ENCODE peak calls at places on chromosomes 11 and 22, in five cellular contexts. X is body of pancreas, W is HepG2, E is stomach, L is heart left ventricle. G is an unnamed sample.

GRCh38 chr11:11243790-11244469 is 109.1 kb downstream of the CSNK2A3 start:
- DNase-seq in X (no peak), W (no peak), E (no peak), L (peak; percentile 67), G (no peak)

GRCh38 chr22:19565921-19566598 is 41.9 kb upstream of the CLDN5 start:
- DNase-seq in X (no peak), W (no peak), E (no peak), L (no peak), G (no peak)

GRCh38 chr22:33274214-33274828 is 216.1 kb upstream of the SYN3 start:
- DNase-seq in X (no peak), W (peak; percentile 27), E (no peak), L (no peak), G (no peak)

GRCh38 chr11:122754553-122755322 is 83.6 kb upstream of the CRTAM start:
- DNase-seq in X (no peak), W (peak; percentile 24), E (no peak), L (no peak), G (no peak)

GRCh38 chr22:32652609-32653008 is 148.9 kb upstream of the TIMP3 start:
- DNase-seq in X (no peak), W (no peak), E (no peak), L (no peak), G (no peak)

GRCh38 chr22:23458663-23459541 is 121.2 kb downstream of the IGLL1 start:
- DNase-seq in X (no peak), W (no peak), E (no peak), L (no peak), G (no peak)

GRCh38 chr11:10581481-10582019 is 13.1 kb upstream of the LYVE1 start:
- DNase-seq in X (peak; percentile 12), W (no peak), E (no peak), L (peak; percentile 39), G (peak; percentile 90)

GRCh38 chr11:123246749-123247497 is 51.9 kb upstream of the CLMP start:
- DNase-seq in X (peak; percentile 87), W (peak; percentile 52), E (peak; percentile 83), L (peak; percentile 77), G (peak; percentile 82)

GRCh38 chr22:50112151-50113118 is 22.6 kb downstream of the MOV10L1 start:
- DNase-seq in X (no peak), W (no peak), E (no peak), L (peak; percentile 56), G (no peak)

GRCh38 chr22:46049726-46050450 is 72.9 kb upstream of the WNT7B start:
- DNase-seq in X (peak; percentile 22), W (no peak), E (peak; percentile 24), L (no peak), G (peak; percentile 16)

GRCh38 chr22:39309881-39310714 is 9.3 kb downstream of the RPL3 start:
- DNase-seq in X (no peak), W (no peak), E (no peak), L (no peak), G (peak; percentile 59)

GRCh38 chr11:65879622-65880021 is at the start of gene CTSW:
- DNase-seq in X (no peak), W (no peak), E (no peak), L (no peak), G (no peak)

GRCh38 chr11:96159968-96160367 is 183.0 kb downstream of the MAML2 start:
- DNase-seq in X (no peak), W (no peak), E (no peak), L (no peak), G (no peak)

GRCh38 chr11:65491163-65491465 is 7.7 kb upstream of the MALAT1 start:
- DNase-seq in X (no peak), W (no peak), E (no peak), L (no peak), G (peak; percentile 29)

GRCh38 chr22:48440176-48440575 is 1387.5 kb downstream of the BRD1 start:
- DNase-seq in X (no peak), W (no peak), E (no peak), L (no peak), G (no peak)

GRCh38 chr22:37519268-37520195 is at the start of gene CARD10:
- DNase-seq in X (peak; percentile 68), W (no peak), E (peak; percentile 68), L (peak; percentile 76), G (peak; percentile 38)

GRCh38 chr22:44838316-44839016 is 86.1 kb downstream of the ARHGAP8 start:
- DNase-seq in X (no peak), W (no peak), E (no peak), L (no peak), G (no peak)

GRCh38 chr11:64250875-64251721 is at the start of gene PLCB3:
- DNase-seq in X (peak; percentile 63), W (no peak), E (peak; percentile 71), L (peak; percentile 65), G (peak; percentile 72)

DNA sequence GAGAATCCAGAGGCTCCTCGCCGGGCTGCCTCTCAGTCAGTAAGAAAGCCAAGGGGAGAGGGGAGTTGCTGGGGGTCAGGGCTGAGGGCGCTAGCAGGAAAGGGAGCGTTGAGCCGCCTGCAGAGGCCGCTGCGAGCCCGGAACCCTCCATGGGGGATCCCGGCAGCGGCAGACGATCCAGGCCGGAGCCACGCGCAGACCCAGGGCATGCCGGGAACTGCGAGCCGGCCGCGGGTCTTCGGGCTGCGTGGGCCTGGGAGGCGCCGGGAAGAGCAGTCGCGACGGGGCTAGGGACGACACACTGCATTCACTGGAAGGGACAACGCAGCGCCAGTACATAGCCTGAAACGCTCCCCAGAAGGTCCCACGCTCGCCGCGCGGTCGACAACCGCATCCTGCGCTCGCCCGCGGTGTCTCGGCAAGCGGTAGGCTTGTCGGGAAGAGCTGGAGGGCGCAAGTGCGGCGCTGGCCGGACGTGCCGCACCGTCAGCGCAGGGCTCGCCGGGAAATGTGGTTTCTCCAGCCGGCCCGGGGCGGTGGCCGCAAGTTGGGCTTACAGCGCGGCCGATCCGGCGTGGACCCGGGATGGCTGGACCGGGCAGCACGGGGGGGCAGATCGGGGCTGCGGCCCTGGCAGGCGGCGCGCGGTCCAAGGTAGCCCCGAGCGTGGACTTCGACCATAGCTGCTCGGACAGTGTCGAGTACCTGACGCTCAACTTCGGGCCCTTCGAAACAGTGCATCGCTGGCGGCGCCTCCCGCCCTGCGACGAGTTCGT is at the start of gene LZTR1:
- DNase-seq in X (peak; percentile 80), W (peak; percentile 70), E (peak; percentile 83), L (peak; percentile 86), G (peak; percentile 84)
- TF ChIP-seq POLR2A in X (peak; percentile 79), W (peak; percentile 96), E (no peak), L (peak; percentile 90), G (peak; percentile 94)

DNA sequence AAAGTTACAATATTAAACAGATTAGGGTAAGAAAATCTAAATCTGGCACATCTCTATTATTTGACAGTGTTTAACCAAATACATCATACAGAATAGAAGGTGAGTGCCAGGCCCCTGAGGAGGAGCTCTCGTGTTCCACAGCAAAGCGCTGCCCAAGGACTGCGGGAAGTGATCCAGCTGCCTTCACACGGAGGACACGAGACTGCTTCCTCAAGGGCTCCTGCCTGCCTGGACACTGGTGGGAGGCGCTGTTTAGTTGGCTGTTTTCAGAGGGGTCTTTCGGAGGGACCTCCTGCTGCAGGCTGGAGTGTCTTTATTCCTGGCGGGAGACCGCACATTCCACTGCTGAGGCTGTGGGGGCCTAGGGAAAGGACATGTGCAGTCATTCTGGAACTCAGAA is 71.1 kb downstream of the NCAPD3 start:
- DNase-seq in X (no peak), W (no peak), E (no peak), L (no peak), G (no peak)
- H3K36me3 ChIP-seq in X (no peaks in the 10 kb centered on the region), W (peaks cover 17% of the 10 kb centered on the region), E (peaks cover 21% of the 10 kb centered on the region), L (peaks cover 86% of the 10 kb centered on the region), G (no peaks in the 10 kb centered on the region)

GRCh38 chr22:41619979-41620645 is 731 bp downstream of the DESI1 start:
- DNase-seq in X (peak; percentile 45), W (peak; percentile 49), E (peak; percentile 51), L (peak; percentile 28), G (peak; percentile 44)
- TF ChIP-seq CTCF in X (no peak), W (no peak), E (no peak), L (no peak), G (no peak)

GRCh38 chr11:130315354-130315970 is 745 bp upstream of the ZBTB44 start:
- DNase-seq in X (peak; percentile 57), W (no peak), E (peak; percentile 48), L (peak; percentile 22), G (peak; percentile 54)

GRCh38 chr11:130314184-130314748 is 451 bp downstream of the ZBTB44 start:
- DNase-seq in X (peak; percentile 65), W (peak; percentile 20), E (peak; percentile 74), L (peak; percentile 67), G (peak; percentile 75)

GRCh38 chr11:130313383-130314183 is 1.1 kb downstream of the ZBTB44 start:
- DNase-seq in X (no peak), W (no peak), E (no peak), L (no peak), G (no peak)

GRCh38 chr11:130312046-130312445 is 2.7 kb downstream of the ZBTB44 start:
- DNase-seq in X (no peak), W (no peak), E (no peak), L (no peak), G (no peak)

GRCh38 chr11:130314749-130315285 is at the start of gene ZBTB44:
- DNase-seq in X (peak; percentile 94), W (peak; percentile 76), E (peak; percentile 93), L (peak; percentile 94), G (peak; percentile 92)
- TF ChIP-seq POLR2A in X (no peak), W (peak; percentile 38), E (no peak), L (no peak), G (peak; percentile 52)

GRCh38 chr11:57424137-57424801 is 2.7 kb downstream of the SLC43A3 start:
- DNase-seq in X (no peak), W (no peak), E (no peak), L (no peak), G (peak; percentile 67)
- H3K36me3 ChIP-seq in X (no peaks in the 10 kb centered on the region), W (no peaks in the 10 kb centered on the region), E (peaks cover 13% of the 10 kb centered on the region), L (peaks cover 29% of the 10 kb centered on the region), G (no peaks in the 10 kb centered on the region)

GRCh38 chr11:47979378-47980092 is 824 bp upstream of the PTPRJ start:
- DNase-seq in X (no peak), W (no peak), E (no peak), L (no peak), G (no peak)

GRCh38 chr11:47983464-47984397 is 3.4 kb downstream of the PTPRJ start:
- DNase-seq in X (no peak), W (no peak), E (no peak), L (no peak), G (no peak)

GRCh38 chr11:47980093-47980906 is at the start of gene PTPRJ:
- DNase-seq in X (peak; percentile 70), W (no peak), E (peak; percentile 70), L (peak; percentile 58), G (peak; percentile 37)

GRCh38 chr11:47981667-47982404 is 1.5 kb downstream of the PTPRJ start:
- DNase-seq in X (no peak), W (no peak), E (no peak), L (no peak), G (no peak)

DNA sequence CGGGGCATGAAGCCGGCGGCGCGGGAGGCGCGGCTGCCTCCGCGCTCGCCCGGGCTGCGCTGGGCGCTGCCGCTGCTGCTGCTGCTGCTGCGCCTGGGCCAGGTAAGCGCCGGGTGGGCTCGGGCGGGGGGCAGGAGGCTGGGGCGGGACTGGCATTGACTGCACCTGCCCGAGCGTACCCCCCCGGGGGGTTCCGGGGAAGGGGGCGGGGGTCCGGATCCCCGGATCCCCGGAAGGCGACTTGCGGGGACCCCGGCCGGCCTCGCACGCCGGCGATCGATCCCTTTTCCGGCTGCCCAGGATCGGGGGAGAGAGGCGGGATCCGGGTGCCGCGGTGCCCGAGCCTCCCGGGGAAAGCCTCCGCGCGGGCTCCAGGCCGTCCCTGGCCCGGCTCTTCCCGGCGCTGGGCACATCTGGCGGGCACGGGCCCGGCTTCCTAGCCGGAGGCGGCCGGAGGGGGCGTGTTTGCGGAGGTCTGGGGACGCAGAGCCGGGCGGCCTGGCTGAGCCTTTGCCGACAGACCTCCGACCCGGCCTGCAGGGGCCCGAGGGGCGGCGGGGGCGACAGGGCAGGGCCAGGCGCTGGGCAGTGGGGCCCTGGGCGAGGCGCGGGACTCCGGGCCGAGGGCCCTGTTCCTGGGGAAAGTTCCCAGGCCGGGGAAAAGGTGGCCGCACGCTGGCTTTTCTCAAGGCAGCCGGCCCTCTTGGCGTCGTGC is 705 bp downstream of the PTPRJ start:
- DNase-seq in X (peak; percentile 68), W (no peak), E (peak; percentile 65), L (peak; percentile 54), G (peak; percentile 41)
- TF ChIP-seq CTCF in X (no peak), W (no peak), E (no peak), L (peak; percentile 14), G (no peak)